ENCODE peak calls at places on chromosomes 3 and 15, in ten cellular contexts. C is mucosa of descending colon; T is bronchial epithelial cell; K is A549; U is lower leg skin; D is transverse colon; S is CD8-positive, alpha-beta T cell; P is keratinocyte; I is AG04450; W is AG09309. R is an unnamed sample.

GRCh38 chr3:126491221-126492013 is 15.7 kb upstream of the ZXDC start:
- DNase-seq in W (no peak), C (no peak), U (no peak), I (no peak), T (no peak), K (no peak), D (no peak), S (no peak), P (no peak), R (no peak)

GRCh38 chr3:186133980-186134379 is 25.1 kb upstream of the ETV5 start:
- DNase-seq in U (no peak), D (no peak), P (no peak), I (no peak), W (no peak), T (no peak), S (no peak), K (no peak), C (no peak), R (no peak)

GRCh38 chr15:90035095-90035834 is 34.1 kb downstream of the ZNF710 start:
- DNase-seq in I (no peak), W (no peak), K (peak; percentile 59), D (peak; percentile 55), S (no peak), C (no peak), P (no peak), U (peak; percentile 68), T (peak; percentile 74), R (peak; percentile 52)

GRCh38 chr3:135089451-135089850 is 294.4 kb downstream of the EPHB1 start:
- DNase-seq in T (no peak), W (no peak), P (no peak), C (no peak), D (no peak), U (no peak), K (no peak), S (no peak), I (no peak), R (no peak)

GRCh38 chr3:134074790-134075567 is 45.3 kb upstream of the SLCO2A1 start:
- DNase-seq in K (no peak), C (no peak), P (no peak), I (no peak), U (no peak), D (no peak), W (no peak), T (no peak), S (peak; percentile 35), R (no peak)

GRCh38 chr3:98812851-98813374 is 49.8 kb downstream of the ST3GAL6 start:
- DNase-seq in D (no peak), U (no peak), P (no peak), W (no peak), S (no peak), I (no peak), T (peak; percentile 71), C (no peak), K (peak; percentile 45), R (no peak)

GRCh38 chr3:135907422-135908165 is 57.9 kb upstream of the PPP2R3A start:
- DNase-seq in D (no peak), T (peak; percentile 71), K (no peak), P (no peak), W (no peak), U (no peak), S (no peak), I (no peak), C (no peak), R (no peak)

GRCh38 chr3:58536501-58537411 is at the start of gene ACOX2:
- DNase-seq in D (peak; percentile 42), K (no peak), W (peak; percentile 43), U (peak; percentile 37), P (no peak), S (no peak), C (peak; percentile 69), I (no peak), T (no peak), R (peak; percentile 49)

GRCh38 chr3:140386357-140387100 is 291.3 kb upstream of the TRIM42 start:
- DNase-seq in C (no peak), K (no peak), T (peak; percentile 37), S (no peak), D (no peak), P (no peak), W (no peak), U (no peak), I (no peak), R (no peak)

GRCh38 chr3:126105691-126106187 is 21.8 kb upstream of the SLC41A3 start:
- DNase-seq in W (no peak), S (peak; percentile 37), C (no peak), P (no peak), T (no peak), D (no peak), K (no peak), U (no peak), I (no peak), R (no peak)

GRCh38 chr15:39714251-39714650 is 68.4 kb downstream of the FSIP1 start:
- DNase-seq in P (no peak), D (no peak), K (no peak), W (no peak), S (no peak), C (no peak), T (no peak), I (no peak), U (no peak), R (no peak)

GRCh38 chr15:63403254-63403945 is 21.8 kb upstream of the CA12 start:
- DNase-seq in U (no peak), T (no peak), K (no peak), P (no peak), I (no peak), C (no peak), D (no peak), W (no peak), S (no peak), R (no peak)

GRCh38 chr3:89171681-89172080 is 64.3 kb downstream of the EPHA3 start:
- DNase-seq in D (no peak), I (no peak), P (no peak), U (no peak), W (no peak), S (no peak), C (no peak), K (no peak), T (no peak), R (no peak)

GRCh38 chr3:133548090-133548489 is 25.4 kb upstream of the CDV3 start:
- DNase-seq in T (no peak), P (no peak), W (no peak), S (no peak), K (no peak), D (no peak), C (no peak), U (no peak), I (no peak), R (no peak)

GRCh38 chr15:40276927-40277326 is 5.9 kb downstream of the ANKRD63 start:
- DNase-seq in C (no peak), U (no peak), P (no peak), T (no peak), D (no peak), I (no peak), K (no peak), S (no peak), W (no peak), R (no peak)

GRCh38 chr15:78810377-78811123 is 714 bp downstream of the ADAMTS7 start:
- DNase-seq in D (peak; percentile 50), U (no peak), P (no peak), S (no peak), T (no peak), I (no peak), K (peak; percentile 79), W (no peak), C (peak; percentile 56), R (peak; percentile 24)
- TF ChIP-seq CTCF in D (no peak), U (no peak), P (no peak), S (no peak), T (no peak), I (no peak), K (no peak), W (no peak), C (no peak), R (no peak)

DNA sequence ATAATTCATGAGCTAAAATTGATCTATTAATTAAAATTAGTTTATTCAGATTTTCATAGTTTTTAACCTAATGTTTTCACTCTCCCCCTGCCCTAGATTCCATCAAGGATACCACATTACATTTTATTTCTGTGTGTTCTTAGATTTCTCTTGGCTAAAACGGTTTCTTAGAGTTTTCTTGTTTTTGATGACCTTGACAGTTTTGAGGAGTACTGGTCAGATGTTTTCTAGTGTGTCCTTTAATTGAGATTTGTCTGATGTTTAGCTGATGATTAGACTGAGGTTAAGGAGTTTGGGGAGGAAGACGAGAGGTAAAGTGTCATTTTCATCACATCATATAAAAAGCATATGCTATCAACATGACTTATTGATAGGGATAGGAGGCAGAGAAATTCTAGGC is 475.9 kb downstream of the SQOR start:
- DNase-seq in K (no peak), S (no peak), U (no peak), D (no peak), P (no peak), C (no peak), W (no peak), I (no peak), T (no peak), R (no peak)
- H3K4me3 ChIP-seq in K (no peak overlapping the region), S (no peak overlapping the region), U (no peak overlapping the region), D (no peak overlapping the region), P (no peak overlapping the region), C (no peak overlapping the region), W (no peak overlapping the region), I (no peak overlapping the region), T (no peak overlapping the region), R (no peak overlapping the region)

GRCh38 chr3:183937601-183938286 is 53.1 kb upstream of the PARL start:
- DNase-seq in D (no peak), S (no peak), W (no peak), I (no peak), C (no peak), U (no peak), T (no peak), K (no peak), P (no peak), R (no peak)

GRCh38 chr3:183930069-183930468 is 45.4 kb upstream of the PARL start:
- DNase-seq in I (no peak), D (peak; percentile 83), T (no peak), P (no peak), S (no peak), U (no peak), K (no peak), C (peak; percentile 76), W (no peak), R (no peak)

GRCh38 chr3:183931881-183932280 is 47.2 kb upstream of the PARL start:
- DNase-seq in C (no peak), S (no peak), K (no peak), P (no peak), T (no peak), U (no peak), D (no peak), W (no peak), I (no peak), R (no peak)

DNA sequence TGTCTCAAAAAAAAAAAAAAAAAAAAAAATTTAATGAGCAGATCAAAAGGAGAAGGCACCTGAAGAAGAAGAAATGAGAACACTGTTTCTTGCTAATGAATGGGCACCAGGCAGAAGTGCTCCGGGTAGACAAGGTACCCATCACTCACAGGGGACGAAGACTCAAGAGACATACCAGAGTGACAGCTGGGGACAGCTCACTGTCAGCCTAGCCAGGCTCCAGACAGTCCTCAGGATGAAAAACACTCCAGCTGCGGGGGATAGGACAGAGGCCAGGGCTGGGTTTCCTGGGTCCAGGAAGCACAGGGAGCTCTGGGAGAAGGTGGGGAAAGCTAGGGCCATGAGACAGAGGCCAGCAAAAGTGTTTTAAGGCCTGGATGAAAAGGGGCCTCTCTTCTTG is 48.5 kb upstream of the PARL start:
- DNase-seq in T (no peak), I (no peak), U (no peak), P (no peak), W (no peak), C (no peak), S (no peak), K (no peak), D (no peak), R (no peak)
- TF ChIP-seq CTCF in T (no peak), I (no peak), U (no peak), P (no peak), W (no peak), C (no peak), S (no peak), K (no peak), D (no peak), R (no peak)

GRCh38 chr3:169818330-169818729 is 5.6 kb upstream of the LRRC34 start:
- DNase-seq in P (no peak), K (no peak), S (no peak), I (no peak), T (peak; percentile 27), U (no peak), D (no peak), W (no peak), C (no peak), R (peak; percentile 33)
- H3K4me3 ChIP-seq in P (no peak overlapping the region), K (no peak overlapping the region), S (no peak overlapping the region), I (no peak overlapping the region), T (no peak overlapping the region), U (no peak overlapping the region), D (no peak overlapping the region), W (no peak overlapping the region), C (no peak overlapping the region), R (no peak overlapping the region)